ENCODE peak calls at places on chromosomes 3 and 15, in nine cellular contexts. J is osteoblast, K is IMR-90, U is right atrium auricular region, S is stomach, W is kidney, H is Panc1, D is lung, X is sigmoid colon. E is an unnamed sample.

GRCh38 chr3:129575987-129576364 is 30.5 kb downstream of the PLXND1 start:
- DNase-seq in J (no peak), D (no peak), X (no peak), H (no peak), U (no peak), K (no peak), W (no peak), S (no peak), E (no peak)

GRCh38 chr15:95410757-95411156 is 919.7 kb upstream of the NR2F2 start:
- DNase-seq in J (no peak), H (no peak), W (no peak), K (no peak), U (no peak), X (no peak), D (no peak), S (no peak), E (no peak)

GRCh38 chr15:83582386-83582785 is 71.5 kb upstream of the ADAMTSL3 start:
- DNase-seq in U (no peak), D (no peak), W (no peak), J (peak), S (no peak), X (no peak), H (no peak), K (peak), E (no peak)

GRCh38 chr15:73716417-73716816 is 32.2 kb downstream of the CD276 start:
- DNase-seq in D (peak), W (no peak), X (no peak), H (no peak), K (no peak), J (peak), S (peak), U (peak), E (no peak)

GRCh38 chr3:66153471-66153870 is 67.3 kb upstream of the SLC25A26 start:
- DNase-seq in S (no peak), K (no peak), D (no peak), H (no peak), W (no peak), J (peak), U (no peak), X (no peak), E (no peak)

GRCh38 chr3:65130782-65131181 is 443.0 kb upstream of the ADAMTS9 start:
- DNase-seq in X (no peak), J (no peak), U (no peak), W (no peak), H (no peak), K (no peak), S (no peak), D (no peak), E (no peak)

GRCh38 chr3:10530241-10530640 is 24.9 kb upstream of the ATP2B2 start:
- DNase-seq in X (peak), W (no peak), K (no peak), H (no peak), D (no peak), U (no peak), S (peak), J (no peak), E (peak)

GRCh38 chr3:127443581-127444375 is 146.8 kb downstream of the TPRA1 start:
- DNase-seq in W (peak), J (peak), D (no peak), S (peak), H (no peak), X (peak), K (no peak), U (no peak), E (peak)

GRCh38 chr15:70185251-70185711 is 87.6 kb upstream of the TLE3 start:
- DNase-seq in D (no peak), X (no peak), W (no peak), H (no peak), J (peak), K (no peak), U (no peak), S (no peak), E (no peak)

GRCh38 chr3:117763561-117763960 is 1054.0 kb downstream of the TUSC7 start:
- DNase-seq in D (no peak), H (no peak), K (no peak), W (no peak), J (no peak), S (no peak), U (no peak), X (no peak), E (no peak)

GRCh38 chr15:26667222-26667988 is 105.5 kb downstream of the GABRB3 start:
- DNase-seq in H (no peak), J (no peak), W (peak), K (no peak), U (no peak), D (peak), S (peak), X (no peak), E (no peak)

GRCh38 chr15:71937650-71938311 is 127.4 kb downstream of the NR2E3 start:
- DNase-seq in S (no peak), W (no peak), J (no peak), X (no peak), D (no peak), H (no peak), U (no peak), K (no peak), E (no peak)

DNA sequence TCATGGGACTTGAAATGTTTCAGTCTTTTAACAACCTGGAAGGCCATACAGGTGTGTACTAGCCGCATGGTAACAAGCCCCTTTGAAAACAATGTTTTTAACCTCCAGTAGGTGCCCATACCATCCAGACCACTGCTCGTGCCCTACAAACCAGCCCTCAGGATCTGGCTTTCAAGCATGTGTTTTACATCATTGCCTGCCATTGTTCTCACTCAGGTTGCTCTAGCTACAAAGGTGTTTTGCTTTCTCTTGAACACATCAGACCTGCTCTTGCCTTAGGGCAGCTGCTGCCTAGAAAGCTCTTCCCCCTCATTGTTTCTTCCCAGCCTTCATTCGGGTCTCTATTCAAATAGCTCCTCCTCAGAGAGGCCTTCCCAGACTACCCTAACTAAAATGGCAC is 32.3 kb upstream of the MAP3K13 start:
- DNase-seq in J (no peak), K (no peak), S (no peak), D (no peak), X (no peak), W (no peak), H (no peak), U (no peak), E (no peak)
- H3K27ac ChIP-seq in J (no peak), K (no peak), S (peak), D (peak), X (no peak), W (peak), H (peak), U (no peak), E (no peak)

DNA sequence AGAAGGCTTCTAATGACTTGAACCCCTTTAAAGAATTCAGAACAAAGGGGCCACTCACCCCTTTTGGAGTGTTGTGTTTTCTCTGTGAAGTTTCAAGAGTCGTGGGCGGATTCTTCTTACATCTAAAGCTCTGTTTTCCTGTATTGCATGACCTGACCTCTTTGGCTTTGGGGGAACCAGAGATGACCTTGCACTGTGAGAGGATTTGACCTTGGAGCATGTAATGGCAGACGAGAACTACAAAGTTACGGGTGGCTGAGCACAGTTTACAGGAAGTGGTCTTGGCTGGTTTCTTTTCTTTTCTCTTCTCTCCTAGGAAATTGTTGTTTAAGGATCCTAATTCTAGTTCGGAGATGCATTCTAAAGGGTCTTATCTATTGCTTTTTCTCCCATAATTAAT is 6.2 kb upstream of the BDH1 start:
- DNase-seq in X (no peak), W (no peak), K (no peak), U (no peak), S (no peak), J (no peak), H (no peak), D (no peak), E (no peak)
- H3K4me3 ChIP-seq in X (no peak), W (no peak), K (no peak), U (no peak), S (no peak), J (no peak), H (no peak), D (no peak), E (no peak)

DNA sequence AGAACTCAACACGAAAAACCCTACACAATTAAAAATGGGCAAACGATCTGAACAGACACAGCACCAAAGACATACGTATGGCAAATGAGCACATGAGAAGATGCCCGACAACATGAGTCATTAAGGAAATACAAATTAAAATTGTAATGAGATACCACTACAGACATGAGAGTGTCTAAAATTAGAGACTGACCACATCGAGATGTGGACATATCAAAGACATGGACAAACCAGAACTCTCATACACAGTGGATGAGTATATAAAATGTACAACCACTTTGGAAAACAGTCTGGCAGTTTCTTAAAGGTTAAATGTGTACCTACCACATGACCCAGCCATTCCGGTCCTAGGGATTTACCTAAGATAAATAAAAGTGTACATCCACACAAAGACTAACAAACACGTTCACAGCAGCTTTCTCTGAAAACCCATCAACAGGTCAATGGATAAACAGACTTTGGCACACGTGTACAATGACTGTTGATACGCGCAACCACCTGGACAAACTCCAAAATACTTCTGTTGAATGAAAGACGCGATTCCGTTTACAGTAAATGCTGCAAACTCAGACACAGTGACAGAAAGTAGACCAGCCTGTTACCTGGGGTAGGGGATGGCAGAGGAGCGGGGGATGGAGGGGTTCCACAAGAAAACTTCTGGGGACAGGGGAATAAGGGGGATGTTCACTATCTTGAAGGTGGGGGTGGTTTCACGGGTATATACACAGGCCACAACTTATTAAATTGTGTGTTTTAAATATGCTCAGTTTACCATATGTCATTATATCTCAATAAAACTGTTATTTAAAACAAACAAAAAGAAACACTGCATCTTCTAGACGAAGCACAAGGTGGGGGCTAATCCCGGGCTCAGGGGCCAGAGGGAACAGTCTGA is 2.1 kb downstream of the TNK2 start:
- DNase-seq in S (no peak), D (no peak), K (peak), U (no peak), J (peak), H (no peak), X (peak), W (no peak), E (no peak)
- TF ChIP-seq CTCF in S (no peak), D (no peak), K (no peak), U (no peak), J (no peak), H (no peak), X (no peak), W (no peak), E (no peak)

GRCh38 chr15:39919396-39919739 is 698 bp downstream of the GPR176 start:
- DNase-seq in H (no peak), U (no peak), S (no peak), D (no peak), J (no peak), W (no peak), X (no peak), K (no peak), E (no peak)

GRCh38 chr15:39919740-39920509 is at the start of gene GPR176:
- DNase-seq in J (peak), H (no peak), X (peak), U (no peak), W (peak), S (no peak), K (peak), D (peak), E (peak)

GRCh38 chr15:39920510-39921273 is 626 bp upstream of the GPR176 start:
- DNase-seq in K (peak), J (peak), W (peak), H (no peak), X (peak), S (peak), U (peak), D (peak), E (peak)

GRCh38 chr15:39921274-39921638 is 1.2 kb upstream of the GPR176 start:
- DNase-seq in W (no peak), K (no peak), H (no peak), D (no peak), U (no peak), J (no peak), S (no peak), X (no peak), E (no peak)

GRCh38 chr15:39918688-39919385 is 1.2 kb downstream of the GPR176 start:
- DNase-seq in J (peak), H (no peak), W (no peak), X (no peak), U (no peak), D (no peak), K (peak), S (no peak), E (no peak)
- H3K27ac ChIP-seq in J (peak), H (peak), W (no peak), X (no peak), U (peak), D (no peak), K (peak), S (no peak), E (peak)

GRCh38 chr3:33096103-33096868 is 660 bp downstream of the GLB1 start:
- DNase-seq in K (peak), W (peak), U (no peak), J (peak), X (no peak), S (peak), H (no peak), D (peak), E (peak)
- H3K4me3 ChIP-seq in K (peak), W (peak), U (peak), J (peak), X (peak), S (peak), H (peak), D (peak), E (peak)

DNA sequence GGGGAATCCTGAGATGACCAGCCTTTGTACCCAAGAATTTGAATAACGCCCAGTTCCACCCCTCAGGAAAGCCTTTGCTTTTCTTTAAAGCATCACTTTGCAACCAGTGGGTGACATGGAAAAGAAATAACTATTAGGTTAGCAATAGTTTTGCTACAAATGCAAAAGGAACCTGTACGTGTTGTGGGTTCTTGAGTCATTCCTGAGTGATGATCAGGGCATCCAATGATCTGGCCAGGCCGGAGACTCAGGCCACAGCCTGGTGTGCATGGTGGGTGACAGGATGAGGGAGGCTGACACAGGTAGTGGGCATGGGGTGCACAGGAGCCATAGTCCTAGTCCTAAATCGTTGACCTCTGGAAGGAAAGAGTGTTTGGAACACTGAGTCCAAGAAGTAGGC is 321.4 kb upstream of the IL12A start:
- DNase-seq in S (no peak), U (no peak), X (no peak), H (no peak), J (no peak), K (peak), W (no peak), D (no peak), E (no peak)
- TF ChIP-seq CTCF in S (no peak), U (no peak), X (no peak), H (no peak), J (no peak), K (no peak), W (no peak), D (no peak), E (no peak)

E was measured in coronary artery.